ENCODE peak calls at places on chromosomes 4 and X, in nine cellular contexts. V, E, S, F, J, T, A, D and O are unnamed samples. For H3K4me1, the result is how much of the 10 kb centered on the place peaks cover.

GRCh38 chr4:22435652-22436051 is 80.2 kb downstream of the ADGRA3 start:
- DNase-seq in T (no peak), J (no peak), E (no peak), F (no peak), A (no peak), D (no peak), V (no peak), S (no peak), O (no peak)

GRCh38 chrX:18971506-18971905 is 12.4 kb downstream of the PHKA2 start:
- DNase-seq in A (no peak), V (no peak), F (no peak), S (no peak), T (no peak), J (no peak), D (no peak), E (no peak), O (no peak)

GRCh38 chr4:120853101-120853940 is 69.2 kb downstream of the PRDM5 start:
- DNase-seq in T (no peak), F (no peak), A (no peak), J (no peak), S (no peak), V (no peak), D (no peak), E (no peak), O (no peak)

GRCh38 chrX:100979881-100980607 is 10.5 kb downstream of the ARL13A start:
- DNase-seq in T (no peak), J (no peak), A (no peak), D (no peak), E (no peak), S (no peak), V (no peak), F (no peak), O (no peak)

GRCh38 chr4:149063007-149063406 is 620.8 kb upstream of the NR3C2 start:
- DNase-seq in F (no peak), D (no peak), J (no peak), S (no peak), E (no peak), T (no peak), A (no peak), V (no peak), O (no peak)

GRCh38 chr4:108107729-108108382 is 60.9 kb downstream of the LEF1 start:
- DNase-seq in F (no peak), T (no peak), V (peak), A (no peak), J (no peak), S (no peak), D (no peak), E (no peak), O (no peak)

GRCh38 chrX:39716802-39717540 is 380.8 kb downstream of the BCOR start:
- DNase-seq in F (no peak), D (no peak), J (no peak), V (no peak), T (no peak), A (no peak), S (no peak), E (no peak), O (no peak)

GRCh38 chrX:53184836-53185235 is 40.2 kb downstream of the KDM5C start:
- DNase-seq in E (no peak), T (no peak), J (no peak), D (no peak), F (no peak), S (no peak), V (no peak), A (no peak), O (no peak)

GRCh38 chr4:179536694-179537093 is 2094.5 kb upstream of the AGA start:
- DNase-seq in D (no peak), J (no peak), E (no peak), T (no peak), F (no peak), S (no peak), A (no peak), V (no peak), O (no peak)

GRCh38 chrX:40646489-40647306 is 663 bp downstream of the CXorf38 start:
- DNase-seq in E (peak), T (no peak), J (peak), D (peak), S (no peak), A (peak), V (peak), F (peak), O (peak)

GRCh38 chr4:65668201-65669007 is 1.9 kb downstream of the EPHA5 start:
- DNase-seq in A (no peak), J (no peak), S (no peak), T (no peak), E (no peak), D (peak), F (no peak), V (no peak), O (peak)

GRCh38 chrX:29617725-29618124 is 597.6 kb upstream of the MAGEB2 start:
- DNase-seq in T (no peak), F (no peak), V (no peak), E (no peak), A (no peak), S (no peak), J (no peak), D (no peak), O (no peak)

GRCh38 chr4:3388461-3389185 is 53.1 kb upstream of the HGFAC start:
- DNase-seq in T (no peak), S (no peak), E (no peak), A (no peak), F (peak), J (no peak), V (no peak), D (peak), O (peak)

GRCh38 chrX:54357414-54358377 is at the start of gene WNK3:
- DNase-seq in T (peak), E (peak), V (no peak), J (peak), A (peak), S (peak), D (peak), F (peak), O (peak)

GRCh38 chrX:9911479-9911878 is 55.7 kb upstream of the CLDN34 start:
- DNase-seq in E (no peak), A (no peak), V (no peak), T (no peak), F (no peak), J (no peak), S (no peak), D (no peak), O (no peak)

GRCh38 chr4:167541286-167541685 is 307.0 kb upstream of the SPOCK3 start:
- DNase-seq in D (no peak), F (no peak), T (no peak), J (no peak), S (no peak), E (no peak), V (no peak), A (no peak), O (no peak)

GRCh38 chr4:31458813-31459212 is 738.6 kb downstream of the PCDH7 start:
- DNase-seq in T (no peak), E (no peak), V (no peak), F (no peak), J (no peak), S (no peak), D (no peak), A (no peak), O (no peak)

GRCh38 chr4:145709843-145710242 is 29.9 kb downstream of the C4orf51 start:
- DNase-seq in F (no peak), D (no peak), A (no peak), E (no peak), J (no peak), S (no peak), V (no peak), T (no peak), O (no peak)

GRCh38 chr4:25704516-25704915 is 48.9 kb downstream of the SLC34A2 start:
- DNase-seq in S (no peak), E (no peak), A (no peak), D (no peak), V (no peak), T (no peak), J (no peak), F (no peak), O (no peak)

GRCh38 chr4:10124167-10124930 is 7.8 kb upstream of the WDR1 start:
- DNase-seq in A (no peak), F (no peak), S (no peak), J (no peak), D (no peak), V (no peak), T (no peak), E (no peak), O (no peak)

GRCh38 chr4:71052034-71052433 is 58.6 kb downstream of the DCK start:
- DNase-seq in F (no peak), A (no peak), J (no peak), V (no peak), S (no peak), D (no peak), E (no peak), T (no peak), O (no peak)
- TF ChIP-seq POLR2A in F (no peak), A (no peak), J (no peak), V (no peak), S (no peak), D (no peak), E (no peak), T (no peak), O (no peak)

GRCh38 chr4:87035881-87036509 is 101.2 kb downstream of the AFF1 start:
- DNase-seq in J (peak), D (no peak), E (no peak), T (no peak), S (no peak), V (no peak), F (no peak), A (peak), O (no peak)
- H3K4me1 ChIP-seq in J (half or more), D (under half), E (half or more), T (half or more), S (half or more), V (under half), F (half or more), A (half or more), O (under half)

GRCh38 chr4:129095811-129096454 is at the start of gene C4orf33:
- DNase-seq in A (peak), J (peak), F (peak), D (peak), S (peak), T (peak), E (peak), V (peak), O (peak)
- TF ChIP-seq POLR2A in A (no peak), J (peak), F (no peak), D (no peak), S (no peak), T (peak), E (peak), V (peak), O (no peak)

GRCh38 chr4:168880087-168880675 is 129.9 kb downstream of the CBR4 start:
- DNase-seq in E (no peak), F (no peak), V (no peak), J (no peak), S (no peak), D (no peak), A (no peak), T (no peak), O (no peak)
- H3K4me1 ChIP-seq in E (under half), F (under half), V (under half), J (half or more), S (under half), D (under half), A (half or more), T (half or more), O (under half)

DNA sequence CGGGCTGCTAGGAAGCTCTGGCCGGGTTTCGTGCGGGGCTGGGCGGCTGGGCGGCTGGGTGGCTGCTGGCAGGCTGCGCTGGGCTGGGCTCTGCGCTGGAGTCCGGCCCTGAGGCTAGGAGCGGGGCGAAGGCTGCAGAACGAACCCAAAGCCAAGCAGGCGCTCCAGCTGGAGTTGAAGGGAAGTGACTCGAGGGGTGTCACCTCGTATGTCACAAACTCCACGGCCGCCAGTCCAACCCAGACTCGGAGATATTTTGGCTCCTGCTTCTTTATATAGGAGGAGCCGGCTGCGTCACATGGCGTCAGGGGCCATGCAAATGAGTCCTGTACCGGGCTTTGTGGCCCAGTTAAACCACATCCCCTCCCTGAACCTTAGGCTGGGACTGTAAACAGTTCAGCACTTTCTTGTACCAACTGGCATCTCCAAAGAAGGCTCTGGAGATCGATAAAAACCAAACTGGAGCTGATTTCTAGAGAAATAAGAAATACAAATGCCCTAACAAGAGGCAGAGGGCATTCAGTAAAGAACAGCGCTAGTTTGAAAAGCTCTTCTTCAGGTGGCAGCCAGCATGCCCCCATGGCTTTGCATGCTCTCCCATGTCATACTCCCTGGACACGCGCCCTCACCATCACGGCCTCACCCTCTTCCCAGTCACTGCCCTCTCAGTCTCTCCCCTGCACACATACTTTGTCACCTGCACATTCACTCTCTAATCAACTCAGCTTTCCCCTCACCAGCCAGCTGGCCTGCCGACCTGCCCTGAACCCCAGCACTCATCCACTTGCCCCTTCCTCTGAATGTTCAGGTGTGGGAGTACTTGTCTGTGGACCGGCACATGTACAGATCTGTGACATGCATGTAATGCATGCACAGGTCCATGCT is 58.5 kb downstream of the TSC22D3 start:
- DNase-seq in D (peak), A (peak), F (peak), J (peak), E (peak), T (peak), S (peak), V (no peak), O (peak)
- TF ChIP-seq POLR2A in D (peak), A (peak), F (peak), J (peak), E (peak), T (peak), S (peak), V (no peak), O (peak)

GRCh38 chr4:49516796-49517195 is 530.7 kb downstream of the CWH43 start:
- DNase-seq in T (no peak), F (no peak), J (no peak), A (no peak), E (peak), D (no peak), V (no peak), S (no peak), O (no peak)
- H3K4me1 ChIP-seq in T (under half), F (under half), J (under half), A (under half), E (under half), D (under half), V (under half), S (under half), O (under half)